ENCODE peak calls at places on chromosome 19, in seven cellular contexts. One of them, this sample, is unnamed.

GRCh38 chr19:32367948-32368536 is 22.6 kb downstream of the ZNF507 start:
- DNase-seq in central memory CD8-positive, alpha-beta T cell: no peak
- DNase-seq in iPS-NIHi11: no peak
- DNase-seq in RCC 7860: no peak
- DNase-seq in fibroblast of the conjunctiva: no peak
- DNase-seq in mammary epithelial cell: no peak
- DNase-seq in stimulated activated CD4-positive, alpha-beta T cell treated with anti-CD3 and anti-CD28 coated beads, TNF-alpha, amount 100 ng/mL, for 1 hour: no peak
- DNase-seq in this sample: no peak

GRCh38 chr19:45975296-45975695 is 1.6 kb upstream of the NOVA2 start:
- DNase-seq in central memory CD8-positive, alpha-beta T cell: no peak
- DNase-seq in iPS-NIHi11: no peak
- DNase-seq in RCC 7860: no peak
- DNase-seq in fibroblast of the conjunctiva: no peak
- DNase-seq in mammary epithelial cell: no peak
- DNase-seq in stimulated activated CD4-positive, alpha-beta T cell treated with anti-CD3 and anti-CD28 coated beads, TNF-alpha, amount 100 ng/mL, for 1 hour: no peak
- DNase-seq in this sample: no peak

GRCh38 chr19:37594982-37595382 is 306 bp downstream of the ZNF540 start:
- DNase-seq in central memory CD8-positive, alpha-beta T cell: peak; percentile 54
- DNase-seq in iPS-NIHi11: no peak
- DNase-seq in RCC 7860: no peak
- DNase-seq in fibroblast of the conjunctiva: no peak
- DNase-seq in mammary epithelial cell: no peak
- DNase-seq in stimulated activated CD4-positive, alpha-beta T cell treated with anti-CD3 and anti-CD28 coated beads, TNF-alpha, amount 100 ng/mL, for 1 hour: peak; percentile 22
- DNase-seq in this sample: peak; percentile 11

GRCh38 chr19:2475018-2475701 is 767 bp upstream of the GADD45B start:
- DNase-seq in central memory CD8-positive, alpha-beta T cell: peak; percentile 35
- DNase-seq in iPS-NIHi11: peak; percentile 35
- DNase-seq in RCC 7860: peak; percentile 58
- DNase-seq in fibroblast of the conjunctiva: no peak
- DNase-seq in mammary epithelial cell: peak; percentile 62
- DNase-seq in stimulated activated CD4-positive, alpha-beta T cell treated with anti-CD3 and anti-CD28 coated beads, TNF-alpha, amount 100 ng/mL, for 1 hour: peak; percentile 47
- DNase-seq in this sample: no peak

GRCh38 chr19:7705387-7706187 is 3.7 kb upstream of the FCER2 start:
- DNase-seq in central memory CD8-positive, alpha-beta T cell: peak; percentile 47
- DNase-seq in iPS-NIHi11: no peak
- DNase-seq in RCC 7860: no peak
- DNase-seq in fibroblast of the conjunctiva: no peak
- DNase-seq in mammary epithelial cell: no peak
- DNase-seq in stimulated activated CD4-positive, alpha-beta T cell treated with anti-CD3 and anti-CD28 coated beads, TNF-alpha, amount 100 ng/mL, for 1 hour: peak; percentile 52
- DNase-seq in this sample: no peak

GRCh38 chr19:3353493-3353892 is 12.9 kb upstream of the NFIC start:
- DNase-seq in central memory CD8-positive, alpha-beta T cell: no peak
- DNase-seq in iPS-NIHi11: no peak
- DNase-seq in RCC 7860: no peak
- DNase-seq in fibroblast of the conjunctiva: no peak
- DNase-seq in mammary epithelial cell: no peak
- DNase-seq in stimulated activated CD4-positive, alpha-beta T cell treated with anti-CD3 and anti-CD28 coated beads, TNF-alpha, amount 100 ng/mL, for 1 hour: no peak
- DNase-seq in this sample: no peak

GRCh38 chr19:49417090-49417489 is 6.2 kb downstream of the PTH2 start:
- DNase-seq in central memory CD8-positive, alpha-beta T cell: no peak
- DNase-seq in iPS-NIHi11: no peak
- DNase-seq in RCC 7860: no peak
- DNase-seq in fibroblast of the conjunctiva: no peak
- DNase-seq in mammary epithelial cell: no peak
- DNase-seq in stimulated activated CD4-positive, alpha-beta T cell treated with anti-CD3 and anti-CD28 coated beads, TNF-alpha, amount 100 ng/mL, for 1 hour: no peak
- DNase-seq in this sample: no peak

GRCh38 chr19:15318241-15318691 is 14.1 kb downstream of the BRD4 start:
- DNase-seq in central memory CD8-positive, alpha-beta T cell: no peak
- DNase-seq in iPS-NIHi11: no peak
- DNase-seq in RCC 7860: no peak
- DNase-seq in fibroblast of the conjunctiva: no peak
- DNase-seq in mammary epithelial cell: no peak
- DNase-seq in stimulated activated CD4-positive, alpha-beta T cell treated with anti-CD3 and anti-CD28 coated beads, TNF-alpha, amount 100 ng/mL, for 1 hour: no peak
- DNase-seq in this sample: no peak

GRCh38 chr19:49677232-49677881 is at the start of gene PRMT1:
- DNase-seq in central memory CD8-positive, alpha-beta T cell: no peak
- DNase-seq in iPS-NIHi11: peak; percentile 47
- DNase-seq in RCC 7860: no peak
- DNase-seq in fibroblast of the conjunctiva: no peak
- DNase-seq in mammary epithelial cell: no peak
- DNase-seq in stimulated activated CD4-positive, alpha-beta T cell treated with anti-CD3 and anti-CD28 coated beads, TNF-alpha, amount 100 ng/mL, for 1 hour: peak; percentile 43
- DNase-seq in this sample: no peak

GRCh38 chr19:3655402-3656072 is 28.9 kb upstream of the CACTIN start:
- DNase-seq in central memory CD8-positive, alpha-beta T cell: no peak
- DNase-seq in iPS-NIHi11: peak; percentile 49
- DNase-seq in RCC 7860: peak; percentile 8
- DNase-seq in fibroblast of the conjunctiva: peak; percentile 79
- DNase-seq in mammary epithelial cell: peak; percentile 12
- DNase-seq in stimulated activated CD4-positive, alpha-beta T cell treated with anti-CD3 and anti-CD28 coated beads, TNF-alpha, amount 100 ng/mL, for 1 hour: no peak
- DNase-seq in this sample: peak; percentile 71

GRCh38 chr19:15828121-15828620 is 12.7 kb upstream of the OR10H1 start:
- DNase-seq in central memory CD8-positive, alpha-beta T cell: no peak
- DNase-seq in iPS-NIHi11: no peak
- DNase-seq in RCC 7860: peak; percentile 82
- DNase-seq in fibroblast of the conjunctiva: no peak
- DNase-seq in mammary epithelial cell: no peak
- DNase-seq in stimulated activated CD4-positive, alpha-beta T cell treated with anti-CD3 and anti-CD28 coated beads, TNF-alpha, amount 100 ng/mL, for 1 hour: no peak
- DNase-seq in this sample: no peak

GRCh38 chr19:38583985-38584305 is 33.8 kb downstream of the MAP4K1 start:
- DNase-seq in central memory CD8-positive, alpha-beta T cell: no peak
- DNase-seq in iPS-NIHi11: no peak
- DNase-seq in RCC 7860: no peak
- DNase-seq in fibroblast of the conjunctiva: no peak
- DNase-seq in mammary epithelial cell: no peak
- DNase-seq in stimulated activated CD4-positive, alpha-beta T cell treated with anti-CD3 and anti-CD28 coated beads, TNF-alpha, amount 100 ng/mL, for 1 hour: no peak
- DNase-seq in this sample: no peak

GRCh38 chr19:40603071-40603718 is 2.0 kb downstream of the LTBP4 start:
- DNase-seq in central memory CD8-positive, alpha-beta T cell: no peak
- DNase-seq in iPS-NIHi11: no peak
- DNase-seq in RCC 7860: no peak
- DNase-seq in fibroblast of the conjunctiva: no peak
- DNase-seq in mammary epithelial cell: peak; percentile 45
- DNase-seq in stimulated activated CD4-positive, alpha-beta T cell treated with anti-CD3 and anti-CD28 coated beads, TNF-alpha, amount 100 ng/mL, for 1 hour: no peak
- DNase-seq in this sample: no peak

GRCh38 chr19:17127671-17128070 is 52.1 kb downstream of the MYO9B start:
- DNase-seq in central memory CD8-positive, alpha-beta T cell: no peak
- DNase-seq in iPS-NIHi11: no peak
- DNase-seq in RCC 7860: no peak
- DNase-seq in fibroblast of the conjunctiva: no peak
- DNase-seq in mammary epithelial cell: no peak
- DNase-seq in stimulated activated CD4-positive, alpha-beta T cell treated with anti-CD3 and anti-CD28 coated beads, TNF-alpha, amount 100 ng/mL, for 1 hour: no peak
- DNase-seq in this sample: no peak

GRCh38 chr19:4115050-4115817 is 8.7 kb downstream of the MAP2K2 start:
- DNase-seq in central memory CD8-positive, alpha-beta T cell: peak; percentile 47
- DNase-seq in iPS-NIHi11: no peak
- DNase-seq in RCC 7860: no peak
- DNase-seq in fibroblast of the conjunctiva: no peak
- DNase-seq in mammary epithelial cell: no peak
- DNase-seq in stimulated activated CD4-positive, alpha-beta T cell treated with anti-CD3 and anti-CD28 coated beads, TNF-alpha, amount 100 ng/mL, for 1 hour: no peak
- DNase-seq in this sample: no peak

GRCh38 chr19:2113436-2114211 is 16.9 kb downstream of the IZUMO4 start:
- DNase-seq in central memory CD8-positive, alpha-beta T cell: no peak
- DNase-seq in iPS-NIHi11: no peak
- DNase-seq in RCC 7860: no peak
- DNase-seq in fibroblast of the conjunctiva: no peak
- DNase-seq in mammary epithelial cell: peak; percentile 73
- DNase-seq in stimulated activated CD4-positive, alpha-beta T cell treated with anti-CD3 and anti-CD28 coated beads, TNF-alpha, amount 100 ng/mL, for 1 hour: no peak
- DNase-seq in this sample: no peak

GRCh38 chr19:44585371-44586141 is 27.8 kb upstream of the IGSF23 start:
- DNase-seq in central memory CD8-positive, alpha-beta T cell: no peak
- DNase-seq in iPS-NIHi11: no peak
- DNase-seq in RCC 7860: peak; percentile 36
- DNase-seq in fibroblast of the conjunctiva: no peak
- DNase-seq in mammary epithelial cell: peak; percentile 54
- DNase-seq in stimulated activated CD4-positive, alpha-beta T cell treated with anti-CD3 and anti-CD28 coated beads, TNF-alpha, amount 100 ng/mL, for 1 hour: no peak
- DNase-seq in this sample: peak; percentile 34

GRCh38 chr19:2960120-2960519 is 15.3 kb upstream of the ZNF77 start:
- DNase-seq in central memory CD8-positive, alpha-beta T cell: no peak
- DNase-seq in iPS-NIHi11: no peak
- DNase-seq in RCC 7860: no peak
- DNase-seq in fibroblast of the conjunctiva: no peak
- DNase-seq in mammary epithelial cell: no peak
- DNase-seq in stimulated activated CD4-positive, alpha-beta T cell treated with anti-CD3 and anti-CD28 coated beads, TNF-alpha, amount 100 ng/mL, for 1 hour: no peak
- DNase-seq in this sample: no peak

This sample was measured in AG09309.